ENCODE peak calls at places on chromosomes 3 and 15, in five cellular contexts. One of them, this sample, is unnamed.

GRCh38 chr3:174355505-174355904 is 503.6 kb upstream of the NAALADL2 start:
- DNase-seq in body of pancreas: no peak
- DNase-seq in stomach: no peak
- DNase-seq in endothelial cell of umbilical vein: peak; percentile 6
- DNase-seq in A549: peak; percentile 29
- DNase-seq in this sample: peak; percentile 34

GRCh38 chr3:57261929-57262328 is 30.6 kb downstream of the ASB14 start:
- DNase-seq in stomach: no peak
- DNase-seq in body of pancreas: no peak
- DNase-seq in endothelial cell of umbilical vein: no peak
- DNase-seq in A549: no peak
- DNase-seq in this sample: no peak

GRCh38 chr15:99452728-99453643 is 112.8 kb upstream of the MEF2A start:
- DNase-seq in endothelial cell of umbilical vein: peak; percentile 67
- DNase-seq in body of pancreas: no peak
- DNase-seq in stomach: peak; percentile 83
- DNase-seq in A549: no peak
- DNase-seq in this sample: peak; percentile 38

GRCh38 chr3:30913176-30913575 is 18.7 kb upstream of the GADL1 start:
- DNase-seq in stomach: no peak
- DNase-seq in A549: no peak
- DNase-seq in body of pancreas: no peak
- DNase-seq in endothelial cell of umbilical vein: no peak
- DNase-seq in this sample: no peak

GRCh38 chr3:12679468-12679867 is 15.6 kb upstream of the RAF1 start:
- DNase-seq in endothelial cell of umbilical vein: no peak
- DNase-seq in stomach: no peak
- DNase-seq in A549: peak; percentile 89
- DNase-seq in body of pancreas: no peak
- DNase-seq in this sample: peak; percentile 15

GRCh38 chr15:48897144-48897814 is 19.3 kb downstream of the EID1 start:
- DNase-seq in A549: no peak
- DNase-seq in endothelial cell of umbilical vein: no peak
- DNase-seq in stomach: no peak
- DNase-seq in body of pancreas: no peak
- DNase-seq in this sample: no peak

GRCh38 chr3:73060302-73060723 is 1.1 kb upstream of the EBLN2 start:
- DNase-seq in body of pancreas: no peak
- DNase-seq in A549: no peak
- DNase-seq in stomach: no peak
- DNase-seq in endothelial cell of umbilical vein: no peak
- DNase-seq in this sample: no peak

GRCh38 chr15:42092666-42093445 is 1.5 kb downstream of the PLA2G4D start:
- DNase-seq in stomach: peak; percentile 85
- DNase-seq in body of pancreas: no peak
- DNase-seq in A549: no peak
- DNase-seq in endothelial cell of umbilical vein: no peak
- DNase-seq in this sample: no peak

GRCh38 chr3:72892081-72892763 is 4.4 kb downstream of the GXYLT2 start:
- DNase-seq in A549: no peak
- DNase-seq in body of pancreas: no peak
- DNase-seq in endothelial cell of umbilical vein: no peak
- DNase-seq in stomach: no peak
- DNase-seq in this sample: no peak

GRCh38 chr15:53210653-53211052 is 420.5 kb upstream of the ONECUT1 start:
- DNase-seq in endothelial cell of umbilical vein: no peak
- DNase-seq in body of pancreas: no peak
- DNase-seq in stomach: no peak
- DNase-seq in A549: no peak
- DNase-seq in this sample: no peak

GRCh38 chr3:120706950-120707349 is 24.9 kb upstream of the HGD start:
- DNase-seq in body of pancreas: no peak
- DNase-seq in stomach: no peak
- DNase-seq in endothelial cell of umbilical vein: no peak
- DNase-seq in A549: no peak
- DNase-seq in this sample: no peak

GRCh38 chr3:171774516-171774915 is 35.8 kb downstream of the PLD1 start:
- DNase-seq in A549: no peak
- DNase-seq in stomach: no peak
- DNase-seq in body of pancreas: no peak
- DNase-seq in endothelial cell of umbilical vein: no peak
- DNase-seq in this sample: no peak

GRCh38 chr3:150725548-150725947 is 21.8 kb upstream of the ERICH6 start:
- DNase-seq in body of pancreas: no peak
- DNase-seq in endothelial cell of umbilical vein: no peak
- DNase-seq in A549: peak; percentile 18
- DNase-seq in stomach: peak; percentile 60
- DNase-seq in this sample: no peak

GRCh38 chr3:59581000-59581399 is 531.2 kb upstream of the CFAP20DC start:
- DNase-seq in A549: no peak
- DNase-seq in endothelial cell of umbilical vein: no peak
- DNase-seq in body of pancreas: no peak
- DNase-seq in stomach: no peak
- DNase-seq in this sample: no peak

GRCh38 chr3:88195951-88196434 is 46.2 kb downstream of the C3orf38 start:
- DNase-seq in body of pancreas: no peak
- DNase-seq in stomach: no peak
- DNase-seq in A549: no peak
- DNase-seq in endothelial cell of umbilical vein: no peak
- DNase-seq in this sample: no peak

GRCh38 chr3:171459130-171459941 is 869 bp downstream of the TNIK start:
- DNase-seq in endothelial cell of umbilical vein: peak; percentile 72
- DNase-seq in body of pancreas: peak; percentile 35
- DNase-seq in A549: peak; percentile 13
- DNase-seq in stomach: peak; percentile 38
- DNase-seq in this sample: peak; percentile 57

GRCh38 chr15:70856884-70857546 is 3.1 kb upstream of the LARP6 start:
- DNase-seq in body of pancreas: peak; percentile 41
- DNase-seq in A549: peak; percentile 82
- DNase-seq in stomach: peak; percentile 68
- DNase-seq in endothelial cell of umbilical vein: peak; percentile 99
- DNase-seq in this sample: no peak

GRCh38 chr3:30475038-30475808 is 131.2 kb upstream of the TGFBR2 start:
- DNase-seq in stomach: no peak
- DNase-seq in endothelial cell of umbilical vein: no peak
- DNase-seq in A549: no peak
- DNase-seq in body of pancreas: no peak
- DNase-seq in this sample: no peak

GRCh38 chr3:52253314-52254260 is 8.0 kb downstream of the PPM1M start:
- DNase-seq in endothelial cell of umbilical vein: peak; percentile 22
- DNase-seq in stomach: peak; percentile 48
- DNase-seq in A549: no peak
- DNase-seq in body of pancreas: no peak
- DNase-seq in this sample: peak; percentile 98

GRCh38 chr3:32844322-32844654 is 26.5 kb downstream of the TRIM71 start:
- DNase-seq in A549: no peak
- DNase-seq in endothelial cell of umbilical vein: no peak
- DNase-seq in stomach: no peak
- DNase-seq in body of pancreas: no peak
- DNase-seq in this sample: no peak
- H3K4me3 ChIP-seq in A549: no peak overlapping the region
- H3K4me3 ChIP-seq in endothelial cell of umbilical vein: no peak overlapping the region
- H3K4me3 ChIP-seq in stomach: no peak overlapping the region
- H3K4me3 ChIP-seq in body of pancreas: no peak overlapping the region
- H3K4me3 ChIP-seq in this sample: no peak overlapping the region

DNA sequence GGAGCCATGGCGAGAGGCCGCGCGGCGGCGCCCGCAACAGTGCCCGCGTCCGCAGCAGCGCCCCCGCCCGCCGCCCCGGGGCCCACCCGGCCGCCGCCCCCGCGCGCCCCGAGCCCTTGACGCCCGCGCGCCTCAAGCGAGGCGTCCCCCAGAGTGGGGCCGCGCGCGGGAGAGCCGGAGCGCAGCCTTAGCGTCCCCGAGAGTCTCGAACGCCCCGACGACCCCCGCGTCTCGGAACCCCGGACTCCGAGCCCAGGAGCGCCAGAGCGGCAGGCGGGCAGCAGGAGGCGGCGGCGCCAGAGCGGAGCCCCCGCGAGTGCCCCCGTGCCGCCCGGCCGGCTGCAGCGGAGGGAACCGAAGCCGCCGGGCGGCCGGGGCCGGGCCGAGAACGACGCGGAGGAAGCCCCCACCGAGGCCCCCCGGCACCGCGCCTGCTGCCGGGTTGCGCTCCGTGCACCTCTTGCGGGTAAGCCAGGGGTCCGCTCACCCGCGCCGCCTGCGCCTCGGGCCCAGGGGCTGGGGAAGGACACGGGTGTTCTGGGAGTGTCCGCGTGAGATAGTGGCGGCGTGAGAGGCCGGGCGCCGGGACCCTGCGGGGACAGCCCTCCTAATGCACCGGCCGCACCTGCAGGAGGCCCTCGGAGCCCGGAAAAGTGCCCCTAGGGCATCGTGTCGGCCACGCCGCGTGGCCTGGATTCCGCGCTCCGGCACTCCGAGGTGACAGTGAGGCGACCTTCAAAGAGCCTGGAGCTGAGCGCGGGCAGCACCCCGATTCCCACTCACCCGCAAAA is 51.9 kb upstream of the ULK4 start:
- DNase-seq in A549: no peak
- DNase-seq in endothelial cell of umbilical vein: no peak
- DNase-seq in body of pancreas: peak; percentile 42
- DNase-seq in stomach: peak; percentile 46
- DNase-seq in this sample: peak; percentile 52
- TF ChIP-seq POLR2A in A549: no peak
- TF ChIP-seq POLR2A in endothelial cell of umbilical vein: no peak
- TF ChIP-seq POLR2A in body of pancreas: peak; percentile 40
- TF ChIP-seq POLR2A in stomach: no peak
- TF ChIP-seq POLR2A in this sample: peak; percentile 38

DNA sequence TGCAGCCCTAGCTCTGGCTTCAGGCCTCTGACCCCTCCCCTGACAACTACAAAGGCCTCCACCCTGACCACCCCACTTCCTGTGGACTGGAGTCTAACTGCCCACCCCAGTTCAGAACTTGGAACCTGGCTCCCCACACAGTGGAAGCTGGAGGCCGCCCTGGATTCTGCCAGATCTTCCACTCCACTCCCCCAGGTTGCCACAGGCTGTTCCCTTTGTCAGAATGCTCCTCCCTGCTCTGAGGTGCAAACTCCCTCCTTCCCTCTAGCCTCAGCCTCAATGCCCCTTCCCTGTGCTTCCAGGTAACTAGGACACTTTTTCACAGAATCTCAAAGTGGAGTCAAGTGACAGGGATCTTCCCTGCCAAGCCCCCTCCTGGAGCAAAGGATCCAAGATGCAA is 62.8 kb upstream of the TMEM115 start:
- DNase-seq in A549: no peak
- DNase-seq in body of pancreas: no peak
- DNase-seq in stomach: no peak
- DNase-seq in endothelial cell of umbilical vein: no peak
- DNase-seq in this sample: no peak
- H3K4me3 ChIP-seq in A549: no peak overlapping the region
- H3K4me3 ChIP-seq in body of pancreas: no peak overlapping the region
- H3K4me3 ChIP-seq in stomach: no peak overlapping the region
- H3K4me3 ChIP-seq in endothelial cell of umbilical vein: no peak overlapping the region
- H3K4me3 ChIP-seq in this sample: no peak overlapping the region

GRCh38 chr3:149703474-149703873 is 45.6 kb upstream of the WWTR1 start:
- DNase-seq in stomach: no peak
- DNase-seq in A549: no peak
- DNase-seq in endothelial cell of umbilical vein: no peak
- DNase-seq in body of pancreas: no peak
- DNase-seq in this sample: peak; percentile 5

GRCh38 chr3:149701977-149702350 is 44.1 kb upstream of the WWTR1 start:
- DNase-seq in stomach: no peak
- DNase-seq in A549: no peak
- DNase-seq in endothelial cell of umbilical vein: no peak
- DNase-seq in body of pancreas: no peak
- DNase-seq in this sample: no peak

GRCh38 chr3:149701206-149701976 is 43.6 kb upstream of the WWTR1 start:
- DNase-seq in stomach: no peak
- DNase-seq in body of pancreas: no peak
- DNase-seq in endothelial cell of umbilical vein: no peak
- DNase-seq in A549: no peak
- DNase-seq in this sample: no peak

GRCh38 chr3:149705416-149705815 is 46.9 kb downstream of the COMMD2 start:
- DNase-seq in stomach: no peak
- DNase-seq in A549: no peak
- DNase-seq in endothelial cell of umbilical vein: no peak
- DNase-seq in body of pancreas: no peak
- DNase-seq in this sample: no peak

DNA sequence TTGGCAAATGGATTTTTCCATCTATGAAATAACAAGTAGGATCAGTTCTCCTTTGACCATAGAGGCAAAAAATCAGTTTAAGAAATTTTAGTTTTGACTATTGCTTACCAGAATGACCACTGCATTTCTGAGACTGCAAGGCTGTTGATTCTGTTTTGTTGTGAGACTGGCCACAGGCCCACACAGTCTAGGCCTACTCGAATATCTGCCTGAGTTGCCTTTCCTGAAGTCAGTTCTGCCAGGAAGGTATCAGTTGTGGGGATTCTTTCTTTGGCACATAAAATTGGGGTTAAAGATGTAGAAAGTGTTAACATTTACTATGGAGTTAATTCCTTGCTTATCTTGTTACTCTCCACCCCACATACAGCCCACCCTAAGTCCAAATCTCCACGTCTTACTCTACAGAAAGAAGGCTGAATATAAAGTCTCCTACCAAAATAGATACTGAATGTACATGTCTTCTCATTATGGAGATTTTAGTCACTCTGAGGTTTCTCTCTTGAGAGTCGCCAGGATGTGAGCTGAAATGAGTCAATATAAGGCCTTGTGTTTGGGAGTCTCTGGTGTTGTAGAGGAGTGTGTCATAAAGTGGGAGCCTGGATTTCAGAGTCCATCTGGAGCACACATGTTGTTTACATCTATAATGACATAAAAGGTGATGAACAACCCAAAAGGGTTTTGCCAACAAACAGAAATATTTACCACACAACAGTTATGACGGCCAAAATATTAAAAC is 45.0 kb upstream of the WWTR1 start:
- DNase-seq in stomach: no peak
- DNase-seq in A549: no peak
- DNase-seq in body of pancreas: no peak
- DNase-seq in endothelial cell of umbilical vein: no peak
- DNase-seq in this sample: no peak
- TF ChIP-seq POLR2A in stomach: no peak
- TF ChIP-seq POLR2A in A549: no peak
- TF ChIP-seq POLR2A in body of pancreas: no peak
- TF ChIP-seq POLR2A in endothelial cell of umbilical vein: no peak
- TF ChIP-seq POLR2A in this sample: no peak

DNA sequence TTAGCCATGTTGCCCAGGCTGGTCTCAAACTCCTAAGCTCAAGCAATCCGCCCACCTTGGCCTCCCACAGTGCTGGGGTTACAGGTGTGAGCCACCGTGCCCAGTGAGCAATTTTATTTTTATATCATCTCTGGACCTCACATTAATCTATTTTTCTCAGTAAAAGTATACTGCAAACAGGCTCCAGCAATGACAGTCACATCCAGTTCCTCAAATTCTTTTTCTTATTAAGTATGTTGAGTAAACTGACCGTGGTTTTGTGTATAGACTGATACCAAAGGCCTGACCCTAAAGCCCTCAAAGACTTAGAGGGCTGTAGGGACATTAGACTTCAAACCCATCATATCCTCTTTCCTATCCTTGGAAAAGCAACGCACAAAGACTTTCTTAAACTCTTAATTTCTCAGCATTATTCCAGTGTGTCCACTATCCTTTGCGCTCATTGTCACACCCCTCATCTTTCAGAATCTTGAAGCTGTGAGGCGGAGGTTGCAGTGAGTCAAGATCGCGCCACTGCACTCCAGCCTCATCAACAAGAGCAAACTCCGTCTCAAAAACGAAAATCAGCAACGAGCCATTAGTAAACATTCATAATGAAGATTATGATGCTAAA is 2.0 kb downstream of the NGLY1 start:
- DNase-seq in A549: no peak
- DNase-seq in body of pancreas: no peak
- DNase-seq in endothelial cell of umbilical vein: no peak
- DNase-seq in stomach: no peak
- DNase-seq in this sample: peak; percentile 30
- H3K4me3 ChIP-seq in A549: no peak overlapping the region
- H3K4me3 ChIP-seq in body of pancreas: no peak overlapping the region
- H3K4me3 ChIP-seq in endothelial cell of umbilical vein: no peak overlapping the region
- H3K4me3 ChIP-seq in stomach: no peak overlapping the region
- H3K4me3 ChIP-seq in this sample: peak overlapping the region; percentile 92

GRCh38 chr15:75200765-75201608 is 695 bp upstream of the C15orf39 start:
- DNase-seq in body of pancreas: peak; percentile 87
- DNase-seq in stomach: peak; percentile 73
- DNase-seq in endothelial cell of umbilical vein: peak; percentile 66
- DNase-seq in A549: no peak
- DNase-seq in this sample: peak; percentile 49
- TF ChIP-seq POLR2A in body of pancreas: peak; percentile 42
- TF ChIP-seq POLR2A in stomach: no peak
- TF ChIP-seq POLR2A in endothelial cell of umbilical vein: no peak
- TF ChIP-seq POLR2A in A549: no peak
- TF ChIP-seq POLR2A in this sample: no peak

This sample was measured in NB4.